ENCODE peak calls at places on chromosomes 6 and 20, in eight cellular contexts. One of them, this sample, is unnamed.

GRCh38 chr6:169622618-169623017 is 79.2 kb downstream of the WDR27 start:
- DNase-seq in GM12878: no peak
- DNase-seq in lower lobe of right lung: no peak
- DNase-seq in AG04450: no peak
- DNase-seq in cardiac muscle cell: peak; percentile 55
- DNase-seq in brain microvascular endothelial cell: no peak
- DNase-seq in fibroblast of pulmonary artery: peak; percentile 39
- DNase-seq in CD8-positive, alpha-beta T cell: no peak
- DNase-seq in this sample: no peak

GRCh38 chr6:139926711-139927110 is 552.3 kb upstream of the CITED2 start:
- DNase-seq in fibroblast of pulmonary artery: no peak
- DNase-seq in GM12878: no peak
- DNase-seq in CD8-positive, alpha-beta T cell: no peak
- DNase-seq in AG04450: no peak
- DNase-seq in cardiac muscle cell: no peak
- DNase-seq in lower lobe of right lung: no peak
- DNase-seq in brain microvascular endothelial cell: peak; percentile 42
- DNase-seq in this sample: peak; percentile 72

GRCh38 chr6:138387577-138388368 is 10.1 kb downstream of the SMIM28 start:
- DNase-seq in fibroblast of pulmonary artery: no peak
- DNase-seq in lower lobe of right lung: no peak
- DNase-seq in CD8-positive, alpha-beta T cell: no peak
- DNase-seq in GM12878: no peak
- DNase-seq in brain microvascular endothelial cell: no peak
- DNase-seq in AG04450: no peak
- DNase-seq in cardiac muscle cell: no peak
- DNase-seq in this sample: no peak

GRCh38 chr6:79813854-79814477 is 133.4 kb downstream of the ELOVL4 start:
- DNase-seq in fibroblast of pulmonary artery: peak; percentile 78
- DNase-seq in brain microvascular endothelial cell: peak; percentile 75
- DNase-seq in cardiac muscle cell: peak; percentile 77
- DNase-seq in AG04450: peak; percentile 26
- DNase-seq in GM12878: peak; percentile 16
- DNase-seq in CD8-positive, alpha-beta T cell: peak; percentile 70
- DNase-seq in lower lobe of right lung: peak; percentile 63
- DNase-seq in this sample: peak; percentile 50

GRCh38 chr6:142696123-142696522 is 248.9 kb downstream of the HIVEP2 start:
- DNase-seq in AG04450: no peak
- DNase-seq in lower lobe of right lung: no peak
- DNase-seq in brain microvascular endothelial cell: no peak
- DNase-seq in CD8-positive, alpha-beta T cell: no peak
- DNase-seq in cardiac muscle cell: no peak
- DNase-seq in GM12878: no peak
- DNase-seq in fibroblast of pulmonary artery: no peak
- DNase-seq in this sample: peak; percentile 50

GRCh38 chr6:137870744-137871247 is 3.7 kb downstream of the TNFAIP3 start:
- DNase-seq in lower lobe of right lung: no peak
- DNase-seq in brain microvascular endothelial cell: no peak
- DNase-seq in fibroblast of pulmonary artery: peak; percentile 66
- DNase-seq in AG04450: no peak
- DNase-seq in GM12878: no peak
- DNase-seq in cardiac muscle cell: no peak
- DNase-seq in CD8-positive, alpha-beta T cell: no peak
- DNase-seq in this sample: no peak

GRCh38 chr6:40738551-40738950 is 151.4 kb upstream of the LRFN2 start:
- DNase-seq in CD8-positive, alpha-beta T cell: no peak
- DNase-seq in GM12878: no peak
- DNase-seq in lower lobe of right lung: no peak
- DNase-seq in cardiac muscle cell: no peak
- DNase-seq in fibroblast of pulmonary artery: no peak
- DNase-seq in AG04450: no peak
- DNase-seq in brain microvascular endothelial cell: no peak
- DNase-seq in this sample: no peak

GRCh38 chr6:142946181-142946923 is 1.4 kb upstream of the HIVEP2 start:
- DNase-seq in cardiac muscle cell: peak; percentile 99
- DNase-seq in fibroblast of pulmonary artery: peak; percentile 99
- DNase-seq in GM12878: no peak
- DNase-seq in CD8-positive, alpha-beta T cell: peak; percentile 86
- DNase-seq in brain microvascular endothelial cell: peak; percentile 98
- DNase-seq in lower lobe of right lung: peak; percentile 95
- DNase-seq in AG04450: peak; percentile 91
- DNase-seq in this sample: peak; percentile 99

GRCh38 chr20:16556299-16556698 is 16.9 kb downstream of the KIF16B start:
- DNase-seq in GM12878: no peak
- DNase-seq in brain microvascular endothelial cell: peak; percentile 81
- DNase-seq in CD8-positive, alpha-beta T cell: no peak
- DNase-seq in AG04450: no peak
- DNase-seq in fibroblast of pulmonary artery: peak; percentile 42
- DNase-seq in cardiac muscle cell: peak; percentile 57
- DNase-seq in lower lobe of right lung: no peak
- DNase-seq in this sample: peak; percentile 57

GRCh38 chr6:26412225-26412624 is 10.2 kb downstream of the BTN3A1 start:
- DNase-seq in CD8-positive, alpha-beta T cell: no peak
- DNase-seq in fibroblast of pulmonary artery: no peak
- DNase-seq in brain microvascular endothelial cell: no peak
- DNase-seq in cardiac muscle cell: no peak
- DNase-seq in lower lobe of right lung: no peak
- DNase-seq in AG04450: no peak
- DNase-seq in GM12878: no peak
- DNase-seq in this sample: peak; percentile 26

GRCh38 chr6:150025201-150025917 is at the start of gene RAET1L:
- DNase-seq in lower lobe of right lung: no peak
- DNase-seq in cardiac muscle cell: peak; percentile 37
- DNase-seq in AG04450: no peak
- DNase-seq in brain microvascular endothelial cell: peak; percentile 24
- DNase-seq in CD8-positive, alpha-beta T cell: no peak
- DNase-seq in GM12878: no peak
- DNase-seq in fibroblast of pulmonary artery: peak; percentile 52
- DNase-seq in this sample: peak; percentile 50

GRCh38 chr6:169852504-169853195 is 101.2 kb downstream of the ERMARD start:
- DNase-seq in GM12878: no peak
- DNase-seq in CD8-positive, alpha-beta T cell: no peak
- DNase-seq in AG04450: no peak
- DNase-seq in fibroblast of pulmonary artery: no peak
- DNase-seq in lower lobe of right lung: no peak
- DNase-seq in cardiac muscle cell: no peak
- DNase-seq in brain microvascular endothelial cell: no peak
- DNase-seq in this sample: no peak

GRCh38 chr20:20360464-20360863 is 7.4 kb upstream of the INSM1 start:
- DNase-seq in brain microvascular endothelial cell: peak; percentile 60
- DNase-seq in fibroblast of pulmonary artery: peak; percentile 69
- DNase-seq in lower lobe of right lung: no peak
- DNase-seq in cardiac muscle cell: peak; percentile 76
- DNase-seq in GM12878: no peak
- DNase-seq in AG04450: peak; percentile 43
- DNase-seq in CD8-positive, alpha-beta T cell: no peak
- DNase-seq in this sample: peak; percentile 52

GRCh38 chr20:35395728-35396127 is 16.0 kb downstream of the UQCC1 start:
- DNase-seq in brain microvascular endothelial cell: peak; percentile 79
- DNase-seq in AG04450: no peak
- DNase-seq in cardiac muscle cell: peak; percentile 87
- DNase-seq in CD8-positive, alpha-beta T cell: no peak
- DNase-seq in GM12878: no peak
- DNase-seq in fibroblast of pulmonary artery: peak; percentile 85
- DNase-seq in lower lobe of right lung: no peak
- DNase-seq in this sample: peak; percentile 49
- TF ChIP-seq CTCF in brain microvascular endothelial cell: peak; percentile 54
- TF ChIP-seq CTCF in AG04450: peak; percentile 32
- TF ChIP-seq CTCF in cardiac muscle cell: peak; percentile 16
- TF ChIP-seq CTCF in CD8-positive, alpha-beta T cell: no peak
- TF ChIP-seq CTCF in GM12878: no peak
- TF ChIP-seq CTCF in fibroblast of pulmonary artery: peak; percentile 23
- TF ChIP-seq CTCF in lower lobe of right lung: no peak
- TF ChIP-seq CTCF in this sample: peak; percentile 7

GRCh38 chr20:56629464-56630085 is 469 bp downstream of the TFAP2C start:
- DNase-seq in lower lobe of right lung: no peak
- DNase-seq in AG04450: no peak
- DNase-seq in brain microvascular endothelial cell: no peak
- DNase-seq in GM12878: no peak
- DNase-seq in cardiac muscle cell: no peak
- DNase-seq in CD8-positive, alpha-beta T cell: no peak
- DNase-seq in fibroblast of pulmonary artery: no peak
- DNase-seq in this sample: peak; percentile 49

GRCh38 chr20:56630086-56630493 is 984 bp downstream of the TFAP2C start:
- DNase-seq in GM12878: no peak
- DNase-seq in CD8-positive, alpha-beta T cell: no peak
- DNase-seq in fibroblast of pulmonary artery: peak; percentile 28
- DNase-seq in AG04450: no peak
- DNase-seq in brain microvascular endothelial cell: peak; percentile 47
- DNase-seq in lower lobe of right lung: peak; percentile 88
- DNase-seq in cardiac muscle cell: peak; percentile 50
- DNase-seq in this sample: peak; percentile 85

GRCh38 chr20:56627122-56628014 is 1.7 kb upstream of the TFAP2C start:
- DNase-seq in lower lobe of right lung: no peak
- DNase-seq in cardiac muscle cell: no peak
- DNase-seq in GM12878: no peak
- DNase-seq in fibroblast of pulmonary artery: no peak
- DNase-seq in AG04450: no peak
- DNase-seq in brain microvascular endothelial cell: no peak
- DNase-seq in CD8-positive, alpha-beta T cell: no peak
- DNase-seq in this sample: no peak

GRCh38 chr20:56628015-56628872 is 862 bp upstream of the TFAP2C start:
- DNase-seq in cardiac muscle cell: peak; percentile 21
- DNase-seq in GM12878: no peak
- DNase-seq in fibroblast of pulmonary artery: no peak
- DNase-seq in lower lobe of right lung: no peak
- DNase-seq in brain microvascular endothelial cell: no peak
- DNase-seq in AG04450: no peak
- DNase-seq in CD8-positive, alpha-beta T cell: no peak
- DNase-seq in this sample: no peak

DNA sequence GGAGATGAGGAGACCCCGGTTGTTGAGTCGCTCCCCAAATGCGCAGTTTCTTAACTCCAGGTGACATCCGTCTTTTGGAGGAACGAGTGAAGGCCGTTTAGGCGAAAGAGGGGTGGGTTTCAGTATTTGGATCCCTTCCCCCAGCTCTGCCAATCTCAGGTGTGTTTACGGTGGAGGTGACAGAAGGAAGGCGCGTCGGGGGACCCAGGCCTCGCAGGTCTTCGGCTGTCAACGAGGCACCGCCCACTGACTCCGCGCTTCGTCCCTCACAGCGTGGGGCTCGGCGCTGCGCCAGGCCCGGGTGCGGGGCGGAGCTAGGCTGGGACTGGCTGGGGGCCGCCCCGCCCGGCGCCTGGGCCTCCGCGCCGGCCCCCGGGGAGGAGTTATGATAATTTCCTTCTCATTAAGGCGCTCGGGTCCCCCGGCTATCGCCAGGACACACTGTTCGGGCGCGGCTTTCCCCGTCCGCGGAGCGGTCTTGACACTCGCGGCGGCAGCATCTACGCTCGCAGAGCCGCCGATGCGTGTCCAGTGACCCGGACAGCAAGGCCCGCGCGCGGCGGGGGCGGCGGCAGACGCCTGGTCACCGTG is at the start of gene TFAP2C:
- DNase-seq in CD8-positive, alpha-beta T cell: no peak
- DNase-seq in brain microvascular endothelial cell: peak; percentile 29
- DNase-seq in fibroblast of pulmonary artery: peak; percentile 20
- DNase-seq in cardiac muscle cell: peak; percentile 45
- DNase-seq in AG04450: no peak
- DNase-seq in lower lobe of right lung: peak; percentile 87
- DNase-seq in GM12878: no peak
- DNase-seq in this sample: peak; percentile 95
- H3K4me3 ChIP-seq in CD8-positive, alpha-beta T cell: no peak within 1 kb of the TSS
- H3K4me3 ChIP-seq in brain microvascular endothelial cell: peak within 1 kb of the TSS; percentile 56
- H3K4me3 ChIP-seq in fibroblast of pulmonary artery: peak within 1 kb of the TSS; percentile 27
- H3K4me3 ChIP-seq in cardiac muscle cell: peak within 1 kb of the TSS; percentile 35
- H3K4me3 ChIP-seq in AG04450: no peak within 1 kb of the TSS
- H3K4me3 ChIP-seq in lower lobe of right lung: peak within 1 kb of the TSS; percentile 64
- H3K4me3 ChIP-seq in GM12878: no peak within 1 kb of the TSS
- H3K4me3 ChIP-seq in this sample: peak within 1 kb of the TSS; percentile 78

GRCh38 chr20:2237059-2237458 is 58.7 kb upstream of the TGM3 start:
- DNase-seq in fibroblast of pulmonary artery: peak; percentile 90
- DNase-seq in cardiac muscle cell: peak; percentile 94
- DNase-seq in AG04450: peak; percentile 67
- DNase-seq in GM12878: no peak
- DNase-seq in CD8-positive, alpha-beta T cell: no peak
- DNase-seq in brain microvascular endothelial cell: peak; percentile 97
- DNase-seq in lower lobe of right lung: no peak
- DNase-seq in this sample: peak; percentile 99
- TF ChIP-seq CTCF in fibroblast of pulmonary artery: peak; percentile 45
- TF ChIP-seq CTCF in cardiac muscle cell: peak; percentile 39
- TF ChIP-seq CTCF in AG04450: no peak
- TF ChIP-seq CTCF in GM12878: no peak
- TF ChIP-seq CTCF in CD8-positive, alpha-beta T cell: no peak
- TF ChIP-seq CTCF in brain microvascular endothelial cell: no peak
- TF ChIP-seq CTCF in lower lobe of right lung: no peak
- TF ChIP-seq CTCF in this sample: peak; percentile 26

GRCh38 chr6:144093658-144094057 is 1.7 kb downstream of the SF3B5 start:
- DNase-seq in fibroblast of pulmonary artery: no peak
- DNase-seq in CD8-positive, alpha-beta T cell: no peak
- DNase-seq in lower lobe of right lung: no peak
- DNase-seq in brain microvascular endothelial cell: no peak
- DNase-seq in cardiac muscle cell: no peak
- DNase-seq in AG04450: no peak
- DNase-seq in GM12878: no peak
- DNase-seq in this sample: no peak
- H3K4me3 ChIP-seq in fibroblast of pulmonary artery: peak overlapping the region; percentile 97
- H3K4me3 ChIP-seq in CD8-positive, alpha-beta T cell: no peak overlapping the region
- H3K4me3 ChIP-seq in lower lobe of right lung: no peak overlapping the region
- H3K4me3 ChIP-seq in brain microvascular endothelial cell: no peak overlapping the region
- H3K4me3 ChIP-seq in cardiac muscle cell: peak overlapping the region; percentile 81
- H3K4me3 ChIP-seq in AG04450: no peak overlapping the region
- H3K4me3 ChIP-seq in GM12878: peak overlapping the region; percentile 92
- H3K4me3 ChIP-seq in this sample: peak overlapping the region; percentile 89

DNA sequence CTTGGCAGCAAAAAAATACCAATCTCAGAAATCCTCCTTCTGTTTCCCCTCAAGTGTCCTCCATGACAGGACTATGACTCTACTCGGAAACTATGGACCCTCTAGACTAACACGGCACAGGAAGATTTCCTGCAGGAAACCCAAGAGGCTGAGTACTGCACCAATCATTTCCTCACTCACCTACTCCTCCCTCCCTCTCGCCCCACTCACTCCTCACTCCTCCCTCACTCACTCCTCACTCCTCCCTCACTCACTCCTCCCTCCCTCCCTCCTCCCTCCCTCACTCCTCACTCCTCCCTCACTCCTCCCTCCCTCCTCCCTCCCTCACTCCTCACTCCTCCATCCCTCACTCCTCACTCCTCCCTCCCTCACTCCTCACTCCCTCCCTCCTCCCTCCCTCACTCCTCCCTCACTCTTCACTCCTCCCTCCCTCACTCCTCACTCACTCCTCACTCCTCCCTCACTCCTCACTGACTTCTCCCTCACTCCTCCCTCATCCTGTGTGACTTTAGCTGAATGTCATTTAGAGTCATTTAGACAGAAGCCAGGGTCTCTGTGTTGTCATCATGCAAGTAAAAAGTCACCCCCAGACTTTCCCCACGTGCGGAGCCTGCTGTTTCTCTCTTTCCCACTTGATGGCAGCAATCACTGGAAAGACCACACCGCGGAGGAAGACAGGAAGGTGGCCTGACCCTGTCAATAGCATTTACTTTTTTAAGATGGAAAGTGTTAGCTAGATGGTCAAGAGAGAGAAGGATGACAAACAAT is 226.8 kb upstream of the PDE10A start:
- DNase-seq in brain microvascular endothelial cell: peak; percentile 58
- DNase-seq in cardiac muscle cell: peak; percentile 72
- DNase-seq in AG04450: no peak
- DNase-seq in fibroblast of pulmonary artery: peak; percentile 73
- DNase-seq in GM12878: no peak
- DNase-seq in lower lobe of right lung: no peak
- DNase-seq in CD8-positive, alpha-beta T cell: no peak
- DNase-seq in this sample: no peak
- TF ChIP-seq CTCF in brain microvascular endothelial cell: peak; percentile 89
- TF ChIP-seq CTCF in cardiac muscle cell: peak; percentile 88
- TF ChIP-seq CTCF in AG04450: peak; percentile 85
- TF ChIP-seq CTCF in fibroblast of pulmonary artery: peak; percentile 85
- TF ChIP-seq CTCF in GM12878: peak; percentile 46
- TF ChIP-seq CTCF in lower lobe of right lung: peak; percentile 22
- TF ChIP-seq CTCF in CD8-positive, alpha-beta T cell: no peak
- TF ChIP-seq CTCF in this sample: peak; percentile 47

This sample was measured in foreskin fibroblast.